ENCODE peak calls at places on chromosome 1, in eight cellular contexts. J is A549, S is stomach, D is tibial nerve, Y is ovary, K is transverse colon, Q is GM12878, O is HepG2. A is an unnamed sample. For H3K4me1, the result is how much of the 10 kb centered on the place peaks cover.

GRCh38 chr1:116956378-116956777 is 45.2 kb upstream of the CD101 start:
- DNase-seq in J (no peak), S (no peak), D (no peak), Y (no peak), K (no peak), Q (no peak), O (no peak), A (no peak)

GRCh38 chr1:33641099-33641830 is 168.8 kb downstream of the ZSCAN20 start:
- DNase-seq in J (peak), S (no peak), D (no peak), Y (no peak), K (no peak), Q (no peak), O (peak), A (no peak)

GRCh38 chr1:88731475-88731874 is 47.4 kb downstream of the PKN2 start:
- DNase-seq in J (peak), S (no peak), D (no peak), Y (peak), K (peak), Q (no peak), O (no peak), A (no peak)

GRCh38 chr1:242205622-242206489 is 207.0 kb upstream of the MAP1LC3C start:
- DNase-seq in J (no peak), S (no peak), D (no peak), Y (no peak), K (no peak), Q (no peak), O (no peak), A (no peak)

GRCh38 chr1:172325562-172325961 is 94.9 kb upstream of the C1orf105 start:
- DNase-seq in J (no peak), S (no peak), D (no peak), Y (no peak), K (peak), Q (no peak), O (no peak), A (no peak)

GRCh38 chr1:161258439-161259386 is at the start of gene PCP4L1:
- DNase-seq in J (peak), S (peak), D (no peak), Y (peak), K (peak), Q (no peak), O (no peak), A (no peak)

GRCh38 chr1:94739521-94740061 is 80.6 kb upstream of the SLC44A3 start:
- DNase-seq in J (no peak), S (no peak), D (no peak), Y (no peak), K (no peak), Q (no peak), O (no peak), A (no peak)

GRCh38 chr1:51648180-51649109 is 31.6 kb downstream of the OSBPL9 start:
- DNase-seq in J (no peak), S (no peak), D (no peak), Y (no peak), K (peak), Q (no peak), O (peak), A (no peak)

GRCh38 chr1:91699339-91699970 is 186.5 kb downstream of the TGFBR3 start:
- DNase-seq in J (no peak), S (no peak), D (peak), Y (peak), K (no peak), Q (no peak), O (no peak), A (no peak)

GRCh38 chr1:41739061-41739955 is 179.4 kb downstream of the HIVEP3 start:
- DNase-seq in J (no peak), S (peak), D (peak), Y (peak), K (peak), Q (peak), O (no peak), A (peak)

GRCh38 chr1:245205864-245206263 is 51.1 kb downstream of the KIF26B start:
- DNase-seq in J (no peak), S (no peak), D (no peak), Y (no peak), K (no peak), Q (no peak), O (no peak), A (no peak)

GRCh38 chr1:53015508-53015860 is 46.5 kb upstream of the PODN start:
- DNase-seq in J (no peak), S (no peak), D (no peak), Y (no peak), K (no peak), Q (no peak), O (no peak), A (no peak)

GRCh38 chr1:203096566-203096965 is 10.8 kb upstream of the MYOG start:
- DNase-seq in J (no peak), S (peak), D (no peak), Y (no peak), K (no peak), Q (no peak), O (no peak), A (no peak)

GRCh38 chr1:58754683-58755467 is 29.0 kb downstream of the JUN start:
- DNase-seq in J (no peak), S (no peak), D (no peak), Y (no peak), K (no peak), Q (no peak), O (no peak), A (no peak)

GRCh38 chr1:114595602-114596001 is 14.2 kb upstream of the BCAS2 start:
- DNase-seq in J (no peak), S (no peak), D (no peak), Y (no peak), K (no peak), Q (no peak), O (no peak), A (no peak)

GRCh38 chr1:192445849-192446489 is 129.2 kb downstream of the RGS21 start:
- DNase-seq in J (no peak), S (peak), D (peak), Y (peak), K (peak), Q (no peak), O (peak), A (no peak)

GRCh38 chr1:202805886-202806511 is 2.2 kb downstream of the KDM5B start:
- DNase-seq in J (no peak), S (no peak), D (no peak), Y (no peak), K (no peak), Q (no peak), O (no peak), A (no peak)

GRCh38 chr1:195594322-195594721 is 1013.9 kb downstream of the KCNT2 start:
- DNase-seq in J (no peak), S (no peak), D (no peak), Y (no peak), K (no peak), Q (no peak), O (no peak), A (no peak)

GRCh38 chr1:74689800-74690696 is 16.5 kb upstream of the ERICH3 start:
- DNase-seq in J (no peak), S (no peak), D (no peak), Y (peak), K (peak), Q (no peak), O (peak), A (no peak)

GRCh38 chr1:224851210-224851849 is 78.1 kb upstream of the DNAH14 start:
- DNase-seq in J (peak), S (peak), D (no peak), Y (peak), K (peak), Q (peak), O (peak), A (no peak)

GRCh38 chr1:232038704-232039103 is 412.1 kb downstream of the DISC1 start:
- DNase-seq in J (no peak), S (no peak), D (no peak), Y (no peak), K (no peak), Q (no peak), O (no peak), A (no peak)

GRCh38 chr1:225995919-225996864 is 3.0 kb downstream of the SDE2 start:
- DNase-seq in J (no peak), S (no peak), D (no peak), Y (no peak), K (no peak), Q (no peak), O (no peak), A (no peak)

GRCh38 chr1:89566761-89567174 is 42.1 kb downstream of the LRRC8B start:
- DNase-seq in J (no peak), S (no peak), D (peak), Y (peak), K (peak), Q (no peak), O (no peak), A (no peak)

GRCh38 chr1:233364695-233365539 is 37.4 kb downstream of the MAP3K21 start:
- DNase-seq in J (peak), S (no peak), D (no peak), Y (no peak), K (no peak), Q (no peak), O (no peak), A (no peak)

GRCh38 chr1:23422313-23422877 is 2.2 kb downstream of the TCEA3 start:
- DNase-seq in J (no peak), S (peak), D (peak), Y (peak), K (peak), Q (no peak), O (no peak), A (no peak)

GRCh38 chr1:186206046-186206564 is 168.9 kb downstream of the TPR start:
- DNase-seq in J (no peak), S (no peak), D (no peak), Y (no peak), K (no peak), Q (no peak), O (no peak), A (no peak)

GRCh38 chr1:161839591-161839990 is 73.5 kb downstream of the ATF6 start:
- DNase-seq in J (no peak), S (no peak), D (no peak), Y (no peak), K (no peak), Q (no peak), O (no peak), A (no peak)

GRCh38 chr1:7334475-7335035 is 436.5 kb upstream of the VAMP3 start:
- DNase-seq in J (peak), S (no peak), D (no peak), Y (no peak), K (peak), Q (no peak), O (no peak), A (peak)

GRCh38 chr1:115412733-115413132 is 74.7 kb upstream of the NGF start:
- DNase-seq in J (no peak), S (no peak), D (no peak), Y (no peak), K (no peak), Q (no peak), O (no peak), A (no peak)

GRCh38 chr1:47621977-47622376 is 184.1 kb downstream of the FOXD2 start:
- DNase-seq in J (no peak), S (peak), D (no peak), Y (peak), K (no peak), Q (no peak), O (no peak), A (no peak)

GRCh38 chr1:235917267-235917811 is 50.6 kb upstream of the LYST start:
- DNase-seq in J (peak), S (peak), D (peak), Y (peak), K (peak), Q (peak), O (no peak), A (peak)

GRCh38 chr1:23237516-23237915 is 20.2 kb upstream of the HTR1D start:
- DNase-seq in J (no peak), S (no peak), D (no peak), Y (no peak), K (no peak), Q (no peak), O (no peak), A (no peak)

GRCh38 chr1:205849619-205850355 is at the start of gene PM20D1:
- DNase-seq in J (no peak), S (peak), D (peak), Y (peak), K (peak), Q (no peak), O (no peak), A (peak)

GRCh38 chr1:85577421-85578320 is 2.9 kb upstream of the CCN1 start:
- DNase-seq in J (no peak), S (no peak), D (no peak), Y (peak), K (peak), Q (no peak), O (no peak), A (peak)

GRCh38 chr1:206698990-206699586 is 14.4 kb downstream of the MAPKAPK2 start:
- DNase-seq in J (no peak), S (no peak), D (no peak), Y (no peak), K (no peak), Q (no peak), O (no peak), A (no peak)

GRCh38 chr1:229514578-229515275 is 6.6 kb upstream of the NUP133 start:
- DNase-seq in J (peak), S (peak), D (peak), Y (peak), K (peak), Q (no peak), O (peak), A (peak)

DNA sequence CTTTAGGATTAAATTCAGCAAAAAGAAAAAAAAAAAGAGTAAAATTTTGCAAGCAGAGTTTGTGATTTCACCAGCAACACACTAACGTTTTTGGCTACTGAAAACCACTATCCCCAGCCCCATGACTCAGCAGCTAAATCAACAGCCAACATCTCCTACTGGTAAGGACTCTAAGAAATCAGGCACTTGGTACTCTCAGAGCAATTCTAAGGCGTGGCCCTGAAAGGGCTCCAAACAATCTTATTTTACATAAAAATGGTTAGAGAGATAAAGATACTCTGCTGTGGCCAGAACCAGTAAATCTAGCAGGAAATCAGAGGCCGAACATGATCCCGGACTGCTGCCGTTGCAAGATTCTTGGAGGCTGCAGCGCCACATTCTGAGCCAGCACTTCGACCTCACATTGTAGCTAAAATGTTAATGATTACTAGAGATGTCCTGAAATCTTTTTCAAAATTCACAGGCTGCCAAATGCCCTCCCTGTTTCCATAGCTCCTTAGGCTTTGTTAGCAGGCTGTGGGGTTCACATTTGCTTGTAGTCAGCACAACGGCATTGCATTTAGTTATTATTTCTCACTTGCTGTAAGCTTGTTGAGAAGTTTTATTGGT is 1.7 kb upstream of the ENO1 start:
- DNase-seq in J (peak), S (peak), D (peak), Y (peak), K (peak), Q (no peak), O (peak), A (no peak)
- TF ChIP-seq POLR2A in J (no peak), S (no peak), D (no peak), Y (no peak), K (no peak), Q (no peak), O (peak), A (no peak)

GRCh38 chr1:44810101-44810761 is 1.9 kb downstream of the BTBD19 start:
- DNase-seq in J (no peak), S (peak), D (peak), Y (peak), K (peak), Q (peak), O (no peak), A (no peak)

GRCh38 chr1:44812822-44813543 is 4.7 kb downstream of the BTBD19 start:
- DNase-seq in J (no peak), S (no peak), D (no peak), Y (peak), K (peak), Q (no peak), O (no peak), A (peak)

GRCh38 chr1:44811234-44811633 is 2.9 kb downstream of the BTBD19 start:
- DNase-seq in J (no peak), S (no peak), D (peak), Y (no peak), K (no peak), Q (no peak), O (no peak), A (no peak)

GRCh38 chr1:44808938-44809917 is 905 bp downstream of the BTBD19 start:
- DNase-seq in J (no peak), S (peak), D (no peak), Y (peak), K (peak), Q (peak), O (peak), A (peak)

DNA sequence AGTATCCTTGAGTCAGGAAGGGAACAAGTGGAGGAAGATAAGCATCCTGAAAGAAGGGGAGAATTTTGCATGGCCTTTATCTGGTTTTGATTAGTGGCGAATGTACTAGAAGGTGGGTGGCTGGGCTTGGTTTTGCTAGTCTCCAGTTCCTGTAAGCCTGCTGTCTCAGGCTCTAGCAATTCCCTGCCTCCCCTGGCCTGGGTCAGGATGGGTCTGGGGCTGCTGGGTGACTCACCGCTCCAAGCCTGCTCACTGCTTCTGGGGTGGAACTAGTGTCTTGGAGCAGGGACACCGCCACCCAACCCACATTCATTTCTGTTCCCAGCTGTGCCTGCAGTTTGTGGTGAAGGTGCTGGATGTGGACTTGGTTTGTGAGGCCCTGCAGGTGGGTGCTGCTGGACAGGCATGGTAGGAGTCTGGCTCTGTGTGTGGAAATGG is 3.4 kb downstream of the BTBD19 start:
- DNase-seq in J (no peak), S (no peak), D (no peak), Y (peak), K (no peak), Q (no peak), O (no peak), A (peak)
- H3K4me1 ChIP-seq in J (half or more), S (half or more), D (half or more), Y (under half), K (under half), Q (under half), O (half or more), A (half or more)

DNA sequence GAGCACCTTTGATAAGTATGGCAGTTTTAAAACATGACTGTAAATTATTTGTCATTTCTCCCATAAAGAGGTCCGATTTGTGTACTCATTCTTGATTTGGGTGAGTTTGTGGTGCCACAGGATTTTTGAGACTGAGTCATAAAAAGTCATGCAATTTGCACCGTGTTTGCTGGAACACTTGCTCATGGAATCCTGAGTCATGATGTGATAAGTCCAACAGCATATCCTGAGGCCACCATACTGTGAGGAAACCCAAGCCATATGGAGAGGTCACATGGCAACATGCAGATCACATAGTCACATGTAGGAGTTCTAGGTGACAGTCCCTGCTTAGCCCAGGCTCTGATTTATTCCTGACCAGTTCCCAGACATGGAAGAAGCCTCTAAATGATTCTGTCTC is 40.8 kb upstream of the PRRX1 start:
- DNase-seq in J (no peak), S (no peak), D (no peak), Y (no peak), K (no peak), Q (no peak), O (no peak), A (no peak)
- TF ChIP-seq EP300 in J (no peak), S (no peak), D (no peak), Y (no peak), K (no peak), Q (no peak), O (no peak), A (no peak)

DNA sequence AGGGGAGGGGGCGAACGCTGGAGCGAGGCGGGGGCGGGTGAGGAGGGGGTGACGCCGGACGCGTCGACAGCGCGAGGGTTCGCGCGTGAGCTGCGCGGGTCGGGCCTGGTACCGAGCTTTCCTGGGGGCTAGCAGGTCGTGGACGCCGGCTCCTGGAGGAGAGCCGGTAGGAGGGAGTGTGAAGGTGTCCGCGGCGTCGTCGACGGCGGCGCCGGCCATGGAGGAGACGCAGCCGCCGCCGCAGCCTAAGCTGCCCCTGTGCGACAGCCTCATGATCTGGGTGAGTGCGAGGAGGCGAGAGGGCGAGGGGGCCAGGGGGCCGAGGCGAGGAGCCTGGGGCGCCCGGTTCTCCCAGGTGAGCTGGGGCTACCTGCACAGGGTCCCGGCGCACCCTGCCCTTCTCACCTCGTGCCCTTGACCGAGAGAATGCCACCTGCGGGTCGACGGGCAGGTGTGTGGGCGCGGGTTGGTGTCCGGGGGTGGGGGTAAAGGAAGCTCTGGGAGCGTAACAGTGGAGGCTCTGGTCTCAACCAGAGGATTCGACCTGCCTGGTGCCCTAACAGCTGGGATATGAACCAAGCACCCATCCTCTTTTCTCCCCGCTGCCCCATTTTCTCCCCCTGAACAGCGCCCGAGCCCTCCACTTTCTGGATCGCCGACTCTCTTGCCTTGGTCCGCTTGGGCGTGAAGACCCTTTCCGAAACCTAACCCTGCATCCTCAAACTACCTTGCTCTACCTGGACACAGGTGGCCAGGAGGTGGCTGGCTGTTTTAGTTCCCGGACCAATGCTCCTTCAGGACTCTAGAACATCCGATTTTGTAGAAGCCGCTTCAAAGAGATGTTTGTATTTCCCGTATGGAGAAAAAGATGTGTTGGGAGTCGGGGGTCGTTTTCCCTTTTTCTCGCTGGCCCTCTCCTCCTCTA is at the start of gene HOOK1:
- DNase-seq in J (peak), S (no peak), D (no peak), Y (no peak), K (peak), Q (no peak), O (no peak), A (no peak)
- TF ChIP-seq POLR2A in J (no peak), S (no peak), D (no peak), Y (no peak), K (no peak), Q (no peak), O (peak), A (no peak)

GRCh38 chr1:204141131-204141530 is 10.7 kb downstream of the ETNK2 start:
- DNase-seq in J (no peak), S (no peak), D (no peak), Y (no peak), K (no peak), Q (no peak), O (no peak), A (no peak)

GRCh38 chr1:204139952-204140351 is 11.9 kb downstream of the ETNK2 start:
- DNase-seq in J (no peak), S (no peak), D (no peak), Y (no peak), K (no peak), Q (no peak), O (no peak), A (no peak)

GRCh38 chr1:204136814-204137213 is 15.0 kb downstream of the ETNK2 start:
- DNase-seq in J (no peak), S (no peak), D (no peak), Y (no peak), K (no peak), Q (no peak), O (no peak), A (no peak)

GRCh38 chr1:204142032-204142974 is 9.5 kb downstream of the ETNK2 start:
- DNase-seq in J (no peak), S (no peak), D (no peak), Y (no peak), K (no peak), Q (no peak), O (peak), A (no peak)

GRCh38 chr1:204139088-204139487 is 12.8 kb downstream of the ETNK2 start:
- DNase-seq in J (no peak), S (no peak), D (no peak), Y (no peak), K (no peak), Q (no peak), O (no peak), A (no peak)
- H3K4me1 ChIP-seq in J (under half), S (under half), D (under half), Y (under half), K (under half), Q (under half), O (under half), A (under half)

GRCh38 chr1:110463695-110464094 is 12.7 kb downstream of the PROK1 start:
- DNase-seq in J (no peak), S (no peak), D (no peak), Y (no peak), K (no peak), Q (no peak), O (no peak), A (no peak)
- TF ChIP-seq EP300 in J (no peak), S (peak), D (no peak), Y (no peak), K (no peak), Q (no peak), O (no peak), A (no peak)